ENCODE peak calls at places on chromosome 18, in six cellular contexts. P is mesothelial cell of epicardium, C is fibroblast of the aortic adventitia, X is astrocyte of the spinal cord, W is chondrocyte, I is dorsolateral prefrontal cortex. V is an unnamed sample.
A peak's percentile ranks its signal among the peaks of the same experiment; 100 is the strongest.

GRCh38 chr18:54260376-54261072 is 8.8 kb upstream of the POLI start:
- DNase-seq in P (no peak), C (no peak), X (no peak), W (no peak), I (no peak), V (no peak)

GRCh38 chr18:7084080-7084765 is 33.4 kb downstream of the LAMA1 start:
- DNase-seq in P (no peak), C (peak; percentile 31), X (no peak), W (no peak), I (no peak), V (no peak)

GRCh38 chr18:51614033-51614432 is 416.6 kb upstream of the MEX3C start:
- DNase-seq in P (no peak), C (peak; percentile 81), X (peak; percentile 69), W (no peak), I (no peak), V (no peak)

GRCh38 chr18:22637787-22638186 is 220.1 kb upstream of the CTAGE1 start:
- DNase-seq in P (no peak), C (peak; percentile 77), X (peak; percentile 84), W (no peak), I (no peak), V (no peak)

GRCh38 chr18:43662657-43663056 is 385.4 kb upstream of the SYT4 start:
- DNase-seq in P (no peak), C (peak; percentile 86), X (peak; percentile 92), W (no peak), I (no peak), V (no peak)

GRCh38 chr18:36831139-36831538 is 2.2 kb downstream of the KIAA1328 start:
- DNase-seq in P (no peak), C (no peak), X (no peak), W (no peak), I (no peak), V (no peak)

GRCh38 chr18:13191779-13192178 is 26.8 kb upstream of the LDLRAD4 start:
- DNase-seq in P (no peak), C (no peak), X (peak; percentile 7), W (no peak), I (no peak), V (no peak)

GRCh38 chr18:12296087-12296403 is 12.0 kb upstream of the TUBB6 start:
- DNase-seq in P (no peak), C (no peak), X (no peak), W (no peak), I (no peak), V (no peak)

GRCh38 chr18:12282436-12283039 is 25.5 kb upstream of the TUBB6 start:
- DNase-seq in P (no peak), C (peak; percentile 83), X (peak; percentile 82), W (no peak), I (no peak), V (no peak)

GRCh38 chr18:12579775-12580174 is 78.1 kb downstream of the SPIRE1 start:
- DNase-seq in P (no peak), C (no peak), X (no peak), W (no peak), I (no peak), V (no peak)

GRCh38 chr18:23740105-23740830 is 51.0 kb downstream of the LAMA3 start:
- DNase-seq in P (no peak), C (peak; percentile 78), X (peak; percentile 34), W (no peak), I (no peak), V (no peak)

GRCh38 chr18:26262156-26262555 is 35.9 kb downstream of the TAF4B start:
- DNase-seq in P (no peak), C (no peak), X (no peak), W (no peak), I (no peak), V (no peak)

GRCh38 chr18:78939105-78939504 is 40.5 kb upstream of the SALL3 start:
- DNase-seq in P (no peak), C (no peak), X (no peak), W (no peak), I (no peak), V (no peak)

DNA sequence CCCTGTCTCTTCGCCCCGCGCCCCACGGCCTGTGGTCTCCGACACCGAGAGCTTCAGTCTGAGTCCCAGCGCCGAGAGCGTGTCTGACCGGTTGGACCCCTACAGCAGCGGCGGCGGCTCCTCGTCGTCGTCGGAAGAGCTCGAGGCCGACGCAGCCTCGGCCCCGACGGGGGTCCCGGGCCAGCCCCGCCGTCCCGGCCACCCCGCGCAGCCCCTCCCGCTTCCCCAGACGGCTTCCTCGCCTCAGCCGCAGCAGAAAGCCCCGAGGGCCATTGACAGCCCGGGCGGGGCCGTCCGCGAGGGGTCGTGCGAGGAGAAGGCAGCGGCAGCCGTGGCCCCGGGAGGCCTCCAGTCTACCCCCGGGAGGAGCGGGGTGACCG is 1.3 kb downstream of the PHLPP1 start:
- DNase-seq in P (peak; percentile 56), C (no peak), X (peak; percentile 37), W (no peak), I (peak; percentile 65), V (peak; percentile 78)
- TF ChIP-seq CTCF in P (no peak), C (no peak), X (peak; percentile 25), W (peak; percentile 62), I (peak; percentile 36), V (no peak)

DNA sequence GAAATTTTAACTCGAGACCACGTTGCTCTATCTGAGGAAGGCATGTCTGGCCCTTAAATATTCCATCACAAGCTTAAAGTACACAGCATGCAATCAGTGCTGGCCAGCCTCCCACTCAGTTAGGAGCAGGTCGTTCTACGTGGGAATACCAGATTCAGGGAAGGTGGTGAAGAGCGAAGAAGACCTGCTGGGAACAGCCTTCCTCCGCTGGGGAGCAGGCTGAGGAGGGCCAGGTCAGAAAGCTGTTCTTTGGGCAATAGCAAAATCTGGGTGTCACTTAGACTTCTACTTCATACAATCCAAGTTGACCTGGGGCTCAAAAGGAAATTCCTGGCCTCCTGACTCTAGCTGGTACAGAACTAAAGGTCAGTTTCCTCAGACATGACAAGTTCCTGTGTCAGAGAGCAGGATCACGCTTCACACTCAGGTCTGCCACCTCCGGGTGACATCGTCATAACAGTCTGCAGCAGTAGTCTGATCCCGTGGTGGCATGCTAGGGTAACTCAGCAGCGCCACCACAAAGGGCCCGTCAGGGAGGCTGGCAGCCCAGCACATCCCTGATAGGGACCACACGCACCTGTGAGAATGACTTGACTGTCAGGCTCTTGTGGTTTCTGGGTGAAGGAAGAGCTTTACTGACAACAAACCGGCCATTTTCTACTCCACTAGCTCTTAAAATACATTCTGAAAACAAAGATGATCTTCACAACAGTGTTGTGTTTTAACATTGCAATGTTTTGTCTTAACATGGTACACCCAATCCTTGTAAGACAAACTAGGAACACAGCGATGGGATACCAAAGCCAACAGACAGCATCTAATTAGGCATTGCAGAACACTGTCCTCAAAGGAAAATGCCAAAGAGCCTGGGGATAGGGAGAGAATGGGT is 35.2 kb upstream of the NAPG start:
- DNase-seq in P (no peak), C (no peak), X (no peak), W (no peak), I (peak; percentile 68), V (no peak)
- TF ChIP-seq CTCF in P (no peak), C (no peak), X (no peak), W (peak; percentile 9), I (peak; percentile 49), V (no peak)

GRCh38 chr18:56637897-56638231 is 528 bp downstream of the TXNL1 start:
- DNase-seq in P (no peak), C (peak; percentile 9), X (no peak), W (no peak), I (no peak), V (no peak)
- TF ChIP-seq CTCF in P (no peak), C (no peak), X (no peak), W (no peak), I (no peak), V (no peak)

DNA sequence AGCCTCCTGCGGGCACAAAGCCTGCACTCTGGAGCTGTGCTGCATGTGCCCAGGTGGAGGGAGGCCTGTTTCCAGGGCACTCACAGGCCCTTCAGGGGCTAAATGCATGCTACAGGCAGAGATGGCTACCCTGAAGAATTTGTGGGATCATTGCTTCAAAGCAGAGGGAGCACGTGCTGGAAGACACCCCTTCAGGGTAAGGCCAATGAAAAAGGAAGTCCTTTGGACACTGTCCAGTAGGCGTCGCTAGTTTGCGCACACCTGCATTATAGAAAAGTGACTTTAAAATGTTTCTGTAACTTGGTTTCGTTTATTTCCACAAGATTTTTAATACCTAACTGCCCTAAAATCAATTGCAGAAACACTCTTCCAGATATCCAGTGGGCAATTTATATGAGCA is 325.3 kb downstream of the ZNF516 start:
- DNase-seq in P (no peak), C (no peak), X (no peak), W (no peak), I (no peak), V (no peak)
- TF ChIP-seq CTCF in P (no peak), C (no peak), X (no peak), W (no peak), I (no peak), V (no peak)

DNA sequence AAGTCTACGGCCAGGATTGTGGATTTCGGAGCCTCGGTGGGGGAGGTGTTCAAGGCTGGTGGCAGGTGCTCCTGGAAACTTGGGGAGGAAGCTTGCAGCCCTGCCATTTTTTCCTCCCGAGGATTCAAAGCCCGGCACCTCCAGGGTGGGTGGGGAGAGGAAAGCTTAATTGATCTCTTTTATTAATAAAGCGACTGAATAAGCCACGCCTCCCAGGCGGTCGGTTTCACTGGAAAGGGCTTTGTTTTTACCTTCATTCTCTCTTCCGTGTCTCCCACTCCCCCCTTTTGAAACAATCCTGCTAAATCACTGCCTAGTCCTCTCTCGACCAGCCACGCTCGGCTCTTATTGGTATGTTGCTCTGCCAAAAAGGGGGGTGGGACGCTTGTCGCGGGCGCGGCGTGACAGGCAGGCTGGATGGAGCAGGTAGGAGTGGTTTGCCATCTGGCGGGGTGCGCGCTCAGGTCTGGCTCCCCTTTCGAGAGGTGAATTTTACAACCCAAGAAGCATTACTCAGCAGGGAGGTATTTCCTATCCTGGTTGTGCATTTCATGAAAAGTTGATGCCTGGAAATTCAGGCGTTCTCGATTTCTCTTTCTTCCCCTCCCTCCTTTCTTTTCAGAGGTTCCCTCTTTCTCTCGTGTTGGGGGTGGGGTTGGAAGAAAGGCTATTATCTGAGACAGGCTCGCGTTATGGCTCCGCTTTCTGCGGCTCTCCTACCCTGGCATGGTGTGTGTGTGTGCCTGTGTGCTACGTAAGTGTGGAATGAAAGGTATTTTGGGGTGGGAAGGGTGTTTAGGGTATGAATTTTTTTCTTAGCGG is 1.4 kb downstream of the NEDD4L start:
- DNase-seq in P (peak; percentile 75), C (peak; percentile 15), X (peak; percentile 26), W (no peak), I (peak; percentile 61), V (peak; percentile 79)
- TF ChIP-seq CTCF in P (no peak), C (no peak), X (no peak), W (no peak), I (no peak), V (no peak)

DNA sequence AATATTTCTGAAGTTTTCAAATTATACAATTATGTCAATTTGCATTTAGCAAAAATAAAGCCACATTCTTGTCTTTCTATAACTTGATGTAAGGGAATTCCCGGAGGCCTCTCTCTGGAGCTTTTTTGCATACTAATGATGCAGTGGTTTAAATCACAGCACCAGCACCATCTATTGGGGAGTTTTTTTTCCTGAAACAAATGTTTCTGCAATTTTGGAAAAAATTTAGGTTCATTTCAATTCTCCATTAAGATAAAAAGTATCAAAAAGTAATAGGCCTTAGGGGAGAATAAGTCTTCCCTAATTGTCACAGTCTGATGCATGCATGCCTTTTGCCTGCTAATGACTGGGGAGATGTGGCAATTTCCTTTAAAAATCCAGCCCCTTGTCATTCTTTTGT is 13.5 kb downstream of the CBLN2 start:
- DNase-seq in P (no peak), C (no peak), X (peak; percentile 11), W (no peak), I (no peak), V (no peak)
- TF ChIP-seq CTCF in P (no peak), C (no peak), X (no peak), W (peak; percentile 44), I (peak; percentile 61), V (peak; percentile 57)

GRCh38 chr18:56563568-56563967 is 74.8 kb downstream of the TXNL1 start:
- DNase-seq in P (no peak), C (no peak), X (no peak), W (no peak), I (no peak), V (no peak)
- TF ChIP-seq CTCF in P (no peak), C (no peak), X (peak; percentile 34), W (peak; percentile 59), I (no peak), V (peak; percentile 66)

V was measured in type B pancreatic cell.